ENCODE peak calls at places on chromosomes 12 and 14, in eight cellular contexts. One of them, this sample, is unnamed.

GRCh38 chr12:63889236-63889635 is 44.7 kb downstream of the SRGAP1 start:
- DNase-seq in HCT116: no peak
- DNase-seq in GM23338: no peak
- DNase-seq in CD8-positive, alpha-beta T cell: no peak
- DNase-seq in CD4-positive, alpha-beta T cell: no peak
- DNase-seq in PC-3: no peak
- DNase-seq in Peyer's patch: no peak
- DNase-seq in lung: no peak
- DNase-seq in this sample: peak

GRCh38 chr14:20631023-20631820 is 10.3 kb downstream of the OR6S1 start:
- DNase-seq in HCT116: no peak
- DNase-seq in Peyer's patch: no peak
- DNase-seq in PC-3: peak
- DNase-seq in GM23338: peak
- DNase-seq in CD8-positive, alpha-beta T cell: peak
- DNase-seq in CD4-positive, alpha-beta T cell: peak
- DNase-seq in lung: no peak
- DNase-seq in this sample: no peak

GRCh38 chr14:30223385-30223785 is 295.7 kb upstream of the PRKD1 start:
- DNase-seq in lung: peak
- DNase-seq in PC-3: peak
- DNase-seq in CD8-positive, alpha-beta T cell: no peak
- DNase-seq in HCT116: peak
- DNase-seq in GM23338: no peak
- DNase-seq in Peyer's patch: no peak
- DNase-seq in CD4-positive, alpha-beta T cell: no peak
- DNase-seq in this sample: peak

GRCh38 chr12:104763163-104763805 is 194.8 kb downstream of the SLC41A2 start:
- DNase-seq in lung: no peak
- DNase-seq in CD4-positive, alpha-beta T cell: no peak
- DNase-seq in Peyer's patch: no peak
- DNase-seq in GM23338: no peak
- DNase-seq in PC-3: peak
- DNase-seq in CD8-positive, alpha-beta T cell: no peak
- DNase-seq in HCT116: no peak
- DNase-seq in this sample: peak

GRCh38 chr12:124927325-124928094 is 13.1 kb upstream of the UBC start:
- DNase-seq in CD8-positive, alpha-beta T cell: peak
- DNase-seq in HCT116: peak
- DNase-seq in CD4-positive, alpha-beta T cell: peak
- DNase-seq in GM23338: peak
- DNase-seq in PC-3: peak
- DNase-seq in Peyer's patch: peak
- DNase-seq in lung: peak
- DNase-seq in this sample: peak

GRCh38 chr12:32533971-32534590 is 134.7 kb downstream of the FGD4 start:
- DNase-seq in HCT116: peak
- DNase-seq in Peyer's patch: peak
- DNase-seq in CD8-positive, alpha-beta T cell: no peak
- DNase-seq in PC-3: peak
- DNase-seq in GM23338: peak
- DNase-seq in lung: peak
- DNase-seq in CD4-positive, alpha-beta T cell: no peak
- DNase-seq in this sample: peak

GRCh38 chr14:104900639-104901512 is 23.8 kb upstream of the PLD4 start:
- DNase-seq in lung: no peak
- DNase-seq in HCT116: no peak
- DNase-seq in GM23338: no peak
- DNase-seq in Peyer's patch: no peak
- DNase-seq in CD8-positive, alpha-beta T cell: no peak
- DNase-seq in PC-3: no peak
- DNase-seq in CD4-positive, alpha-beta T cell: no peak
- DNase-seq in this sample: no peak

GRCh38 chr12:34393086-34393820 is 371.0 kb downstream of the ALG10 start:
- DNase-seq in CD8-positive, alpha-beta T cell: peak
- DNase-seq in PC-3: no peak
- DNase-seq in CD4-positive, alpha-beta T cell: peak
- DNase-seq in lung: no peak
- DNase-seq in HCT116: no peak
- DNase-seq in Peyer's patch: peak
- DNase-seq in GM23338: no peak
- DNase-seq in this sample: no peak

GRCh38 chr14:74333909-74334308 is 14.4 kb upstream of the VRTN start:
- DNase-seq in PC-3: no peak
- DNase-seq in GM23338: no peak
- DNase-seq in lung: no peak
- DNase-seq in CD8-positive, alpha-beta T cell: no peak
- DNase-seq in HCT116: no peak
- DNase-seq in CD4-positive, alpha-beta T cell: no peak
- DNase-seq in Peyer's patch: no peak
- DNase-seq in this sample: no peak

GRCh38 chr14:104101086-104101621 is 15.7 kb downstream of the ASPG start:
- DNase-seq in GM23338: no peak
- DNase-seq in Peyer's patch: peak
- DNase-seq in PC-3: no peak
- DNase-seq in CD4-positive, alpha-beta T cell: peak
- DNase-seq in HCT116: no peak
- DNase-seq in CD8-positive, alpha-beta T cell: no peak
- DNase-seq in lung: no peak
- DNase-seq in this sample: no peak

GRCh38 chr14:69316449-69317391 is 56.8 kb downstream of the GALNT16 start:
- DNase-seq in CD8-positive, alpha-beta T cell: no peak
- DNase-seq in Peyer's patch: no peak
- DNase-seq in CD4-positive, alpha-beta T cell: no peak
- DNase-seq in PC-3: peak
- DNase-seq in HCT116: no peak
- DNase-seq in lung: peak
- DNase-seq in GM23338: no peak
- DNase-seq in this sample: peak

GRCh38 chr12:92726865-92727264 is 24.1 kb downstream of the PLEKHG7 start:
- DNase-seq in CD8-positive, alpha-beta T cell: no peak
- DNase-seq in Peyer's patch: no peak
- DNase-seq in PC-3: no peak
- DNase-seq in GM23338: no peak
- DNase-seq in lung: no peak
- DNase-seq in CD4-positive, alpha-beta T cell: no peak
- DNase-seq in HCT116: no peak
- DNase-seq in this sample: no peak

GRCh38 chr12:31586703-31587102 is 4.2 kb downstream of the DENND5B start:
- DNase-seq in CD8-positive, alpha-beta T cell: no peak
- DNase-seq in GM23338: no peak
- DNase-seq in HCT116: no peak
- DNase-seq in PC-3: no peak
- DNase-seq in CD4-positive, alpha-beta T cell: no peak
- DNase-seq in lung: no peak
- DNase-seq in Peyer's patch: no peak
- DNase-seq in this sample: no peak

GRCh38 chr14:99224948-99225347 is 47.0 kb downstream of the BCL11B start:
- DNase-seq in HCT116: no peak
- DNase-seq in lung: no peak
- DNase-seq in CD8-positive, alpha-beta T cell: no peak
- DNase-seq in CD4-positive, alpha-beta T cell: no peak
- DNase-seq in PC-3: no peak
- DNase-seq in GM23338: no peak
- DNase-seq in Peyer's patch: no peak
- DNase-seq in this sample: no peak

GRCh38 chr14:23362200-23362599 is 2.8 kb downstream of the EFS start:
- DNase-seq in CD8-positive, alpha-beta T cell: no peak
- DNase-seq in HCT116: no peak
- DNase-seq in Peyer's patch: no peak
- DNase-seq in GM23338: peak
- DNase-seq in CD4-positive, alpha-beta T cell: no peak
- DNase-seq in PC-3: peak
- DNase-seq in lung: no peak
- DNase-seq in this sample: no peak

GRCh38 chr12:98352835-98353234 is 162.6 kb upstream of the TMPO start:
- DNase-seq in lung: no peak
- DNase-seq in Peyer's patch: no peak
- DNase-seq in CD8-positive, alpha-beta T cell: no peak
- DNase-seq in GM23338: no peak
- DNase-seq in HCT116: no peak
- DNase-seq in PC-3: no peak
- DNase-seq in CD4-positive, alpha-beta T cell: no peak
- DNase-seq in this sample: no peak

GRCh38 chr12:107318804-107319535 is 225.6 kb upstream of the CRY1 start:
- DNase-seq in HCT116: no peak
- DNase-seq in PC-3: peak
- DNase-seq in CD8-positive, alpha-beta T cell: peak
- DNase-seq in Peyer's patch: peak
- DNase-seq in lung: no peak
- DNase-seq in CD4-positive, alpha-beta T cell: peak
- DNase-seq in GM23338: peak
- DNase-seq in this sample: peak

GRCh38 chr14:105151131-105151837 is 17.3 kb downstream of the JAG2 start:
- DNase-seq in GM23338: no peak
- DNase-seq in CD8-positive, alpha-beta T cell: peak
- DNase-seq in PC-3: no peak
- DNase-seq in lung: no peak
- DNase-seq in CD4-positive, alpha-beta T cell: no peak
- DNase-seq in HCT116: no peak
- DNase-seq in Peyer's patch: no peak
- DNase-seq in this sample: no peak

GRCh38 chr12:130655881-130656280 is 60.2 kb downstream of the RIMBP2 start:
- DNase-seq in CD8-positive, alpha-beta T cell: no peak
- DNase-seq in GM23338: no peak
- DNase-seq in CD4-positive, alpha-beta T cell: no peak
- DNase-seq in lung: no peak
- DNase-seq in PC-3: no peak
- DNase-seq in Peyer's patch: no peak
- DNase-seq in HCT116: no peak
- DNase-seq in this sample: no peak

GRCh38 chr12:24078318-24078765 is 128.9 kb upstream of the SOX5 start:
- DNase-seq in HCT116: no peak
- DNase-seq in CD8-positive, alpha-beta T cell: no peak
- DNase-seq in PC-3: no peak
- DNase-seq in lung: no peak
- DNase-seq in CD4-positive, alpha-beta T cell: no peak
- DNase-seq in Peyer's patch: no peak
- DNase-seq in GM23338: no peak
- DNase-seq in this sample: no peak

GRCh38 chr12:117904051-117904450 is 64.7 kb downstream of the KSR2 start:
- DNase-seq in Peyer's patch: no peak
- DNase-seq in lung: no peak
- DNase-seq in HCT116: no peak
- DNase-seq in CD8-positive, alpha-beta T cell: no peak
- DNase-seq in PC-3: no peak
- DNase-seq in CD4-positive, alpha-beta T cell: no peak
- DNase-seq in GM23338: no peak
- DNase-seq in this sample: no peak

GRCh38 chr12:131947482-131948027 is 2.2 kb upstream of the EP400 start:
- DNase-seq in GM23338: no peak
- DNase-seq in CD4-positive, alpha-beta T cell: no peak
- DNase-seq in lung: no peak
- DNase-seq in HCT116: no peak
- DNase-seq in CD8-positive, alpha-beta T cell: no peak
- DNase-seq in Peyer's patch: no peak
- DNase-seq in PC-3: no peak
- DNase-seq in this sample: no peak
- H3K27ac ChIP-seq in GM23338: peak
- H3K27ac ChIP-seq in CD4-positive, alpha-beta T cell: no peak
- H3K27ac ChIP-seq in lung: no peak
- H3K27ac ChIP-seq in HCT116: no peak
- H3K27ac ChIP-seq in CD8-positive, alpha-beta T cell: peak
- H3K27ac ChIP-seq in Peyer's patch: no peak
- H3K27ac ChIP-seq in PC-3: no peak
- H3K27ac ChIP-seq in this sample: no peak

DNA sequence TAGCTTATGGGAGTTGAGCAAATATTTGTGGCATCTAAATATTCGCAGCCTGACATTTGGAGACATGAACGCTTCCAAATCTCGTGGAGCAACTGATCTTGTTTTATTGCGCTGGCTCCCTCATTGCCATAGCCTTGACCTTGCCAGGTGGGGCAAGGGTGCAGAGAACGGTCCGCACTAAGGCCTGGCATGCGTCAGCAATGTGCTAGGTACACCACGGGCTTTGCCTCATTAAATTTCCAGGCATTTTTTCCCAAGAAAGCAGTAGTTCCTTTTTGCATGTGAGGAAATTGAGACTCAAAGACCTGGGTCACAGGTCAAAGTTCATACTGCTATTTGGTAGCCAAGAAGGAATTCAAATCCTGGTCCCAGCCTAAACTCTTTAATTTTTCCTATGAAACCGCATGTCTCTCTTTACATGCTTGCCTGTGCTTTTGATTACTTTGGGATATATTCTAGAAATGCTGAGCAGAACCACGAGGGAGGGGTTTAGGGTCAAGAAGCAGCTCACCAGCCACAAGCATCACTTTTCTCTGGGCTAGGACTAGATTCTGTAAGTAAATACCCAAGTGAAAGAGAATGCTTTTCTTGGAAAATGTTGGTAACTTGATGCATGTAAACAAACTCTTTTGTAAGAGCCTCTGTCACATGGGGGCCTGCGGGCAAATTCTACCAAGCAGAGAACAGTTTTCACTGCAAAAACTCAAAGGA is 891.6 kb downstream of the VRK1 start:
- DNase-seq in PC-3: no peak
- DNase-seq in CD8-positive, alpha-beta T cell: no peak
- DNase-seq in lung: no peak
- DNase-seq in HCT116: no peak
- DNase-seq in GM23338: no peak
- DNase-seq in CD4-positive, alpha-beta T cell: no peak
- DNase-seq in Peyer's patch: no peak
- DNase-seq in this sample: no peak
- TF ChIP-seq CTCF in PC-3: no peak
- TF ChIP-seq CTCF in CD8-positive, alpha-beta T cell: no peak
- TF ChIP-seq CTCF in lung: no peak
- TF ChIP-seq CTCF in HCT116: no peak
- TF ChIP-seq CTCF in GM23338: no peak
- TF ChIP-seq CTCF in CD4-positive, alpha-beta T cell: no peak
- TF ChIP-seq CTCF in Peyer's patch: no peak
- TF ChIP-seq CTCF in this sample: no peak

GRCh38 chr14:72743626-72744025 is 150.3 kb downstream of the DPF3 start:
- DNase-seq in PC-3: no peak
- DNase-seq in lung: peak
- DNase-seq in Peyer's patch: no peak
- DNase-seq in CD8-positive, alpha-beta T cell: no peak
- DNase-seq in HCT116: no peak
- DNase-seq in CD4-positive, alpha-beta T cell: no peak
- DNase-seq in GM23338: no peak
- DNase-seq in this sample: no peak
- H3K27ac ChIP-seq in PC-3: no peak
- H3K27ac ChIP-seq in lung: no peak
- H3K27ac ChIP-seq in Peyer's patch: no peak
- H3K27ac ChIP-seq in CD8-positive, alpha-beta T cell: no peak
- H3K27ac ChIP-seq in HCT116: no peak
- H3K27ac ChIP-seq in CD4-positive, alpha-beta T cell: no peak
- H3K27ac ChIP-seq in GM23338: no peak
- H3K27ac ChIP-seq in this sample: no peak

DNA sequence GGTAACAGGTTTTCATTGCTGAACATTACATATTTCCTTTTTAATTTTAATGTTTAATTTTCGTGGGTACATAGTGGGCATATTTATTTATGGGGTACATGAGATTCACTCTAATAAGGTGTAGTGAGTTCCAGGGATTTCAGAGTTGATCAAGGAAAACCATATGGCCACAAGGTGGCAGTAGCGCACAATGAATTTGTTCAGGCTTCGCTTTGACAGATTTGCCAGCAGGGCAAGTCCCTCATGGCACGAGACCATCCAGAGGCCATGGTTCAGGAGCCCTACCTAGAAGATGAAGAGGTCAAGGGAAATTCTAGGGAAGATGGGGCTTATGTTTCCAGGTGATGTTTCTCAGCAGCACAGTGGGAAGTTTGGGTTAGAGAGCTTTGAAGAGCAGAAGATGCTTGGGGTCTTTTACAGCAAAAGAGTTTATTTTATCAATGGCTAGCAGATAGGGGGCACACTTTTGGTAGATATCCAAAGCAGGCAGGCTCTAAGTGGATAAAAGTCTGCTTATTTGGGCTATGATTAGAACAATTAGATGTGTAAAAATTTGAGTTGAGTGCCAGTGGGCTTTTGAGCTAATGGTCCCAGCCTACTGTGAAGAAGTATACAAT is 1004.4 kb downstream of the AACS start:
- DNase-seq in HCT116: peak
- DNase-seq in Peyer's patch: no peak
- DNase-seq in CD8-positive, alpha-beta T cell: no peak
- DNase-seq in lung: peak
- DNase-seq in GM23338: peak
- DNase-seq in CD4-positive, alpha-beta T cell: no peak
- DNase-seq in PC-3: peak
- DNase-seq in this sample: peak
- TF ChIP-seq CTCF in HCT116: peak
- TF ChIP-seq CTCF in Peyer's patch: peak
- TF ChIP-seq CTCF in CD8-positive, alpha-beta T cell: no peak
- TF ChIP-seq CTCF in lung: no peak
- TF ChIP-seq CTCF in GM23338: peak
- TF ChIP-seq CTCF in CD4-positive, alpha-beta T cell: no peak
- TF ChIP-seq CTCF in PC-3: peak
- TF ChIP-seq CTCF in this sample: peak